ENCODE peak calls at places on chromosomes 13 and 19, in six cellular contexts. V is A549, D is gastrocnemius medialis, S is mucosa of descending colon, J is PC-9, F is IMR-90. M is an unnamed sample.

GRCh38 chr13:67515895-67516294 is 285.8 kb upstream of the PCDH9 start:
- DNase-seq in V (no peak), D (no peak), S (no peak), J (no peak), F (peak; percentile 75), M (peak; percentile 84)

GRCh38 chr19:29499921-29500590 is 25.7 kb upstream of the VSTM2B start:
- DNase-seq in V (no peak), D (no peak), S (peak; percentile 16), J (no peak), F (no peak), M (no peak)

GRCh38 chr19:6925801-6926751 is 38.7 kb downstream of the ADGRE1 start:
- DNase-seq in V (peak; percentile 84), D (no peak), S (no peak), J (no peak), F (no peak), M (no peak)

GRCh38 chr13:113119822-113120189 is 2.8 kb upstream of the F10 start:
- DNase-seq in V (no peak), D (no peak), S (no peak), J (no peak), F (no peak), M (no peak)

GRCh38 chr13:111359237-111359915 is 38.9 kb downstream of the TEX29 start:
- DNase-seq in V (no peak), D (no peak), S (no peak), J (no peak), F (peak; percentile 27), M (no peak)

GRCh38 chr13:31761951-31762350 is 22.6 kb downstream of the RXFP2 start:
- DNase-seq in V (no peak), D (no peak), S (no peak), J (no peak), F (peak; percentile 71), M (peak; percentile 45)

GRCh38 chr19:4053423-4054324 is 13.0 kb downstream of the ZBTB7A start:
- DNase-seq in V (no peak), D (no peak), S (peak; percentile 79), J (no peak), F (no peak), M (no peak)

GRCh38 chr13:97978661-97979450 is 25.4 kb downstream of the IPO5 start:
- DNase-seq in V (no peak), D (no peak), S (no peak), J (no peak), F (peak; percentile 28), M (peak; percentile 22)

GRCh38 chr13:51638497-51638871 is 54.2 kb downstream of the WDFY2 start:
- DNase-seq in V (no peak), D (no peak), S (no peak), J (no peak), F (no peak), M (peak; percentile 32)

GRCh38 chr19:7460562-7460966 is 28.3 kb downstream of the PEX11G start:
- DNase-seq in V (no peak), D (no peak), S (no peak), J (peak; percentile 92), F (peak; percentile 44), M (peak; percentile 90)

GRCh38 chr13:29428310-29428991 is 167.0 kb downstream of the SLC7A1 start:
- DNase-seq in V (no peak), D (no peak), S (no peak), J (no peak), F (no peak), M (peak; percentile 2)

GRCh38 chr13:103354189-103354588 is 288.0 kb upstream of the SLC10A2 start:
- DNase-seq in V (no peak), D (no peak), S (no peak), J (no peak), F (no peak), M (peak; percentile 10)

GRCh38 chr19:5324947-5325346 is 15.7 kb downstream of the PTPRS start:
- DNase-seq in V (no peak), D (no peak), S (no peak), J (no peak), F (no peak), M (no peak)

GRCh38 chr13:112690242-112690943 is 555 bp downstream of the ATP11A start:
- DNase-seq in V (no peak), D (no peak), S (peak; percentile 71), J (peak; percentile 34), F (peak; percentile 44), M (peak; percentile 36)

GRCh38 chr13:49649244-49649962 is 21.1 kb downstream of the ARL11 start:
- DNase-seq in V (peak; percentile 41), D (no peak), S (no peak), J (no peak), F (peak; percentile 68), M (peak; percentile 27)

GRCh38 chr13:40377783-40378182 is 288.7 kb downstream of the FOXO1 start:
- DNase-seq in V (no peak), D (peak; percentile 34), S (no peak), J (no peak), F (no peak), M (peak; percentile 75)

GRCh38 chr13:28494861-28495585 is at the start of gene FLT1:
- DNase-seq in V (no peak), D (peak; percentile 31), S (peak; percentile 40), J (no peak), F (peak; percentile 38), M (no peak)

GRCh38 chr13:106997219-106997618 is 429.3 kb upstream of the ARGLU1 start:
- DNase-seq in V (no peak), D (no peak), S (no peak), J (no peak), F (peak; percentile 17), M (no peak)

GRCh38 chr19:2423913-2424685 is 3.3 kb downstream of the TIMM13 start:
- DNase-seq in V (no peak), D (no peak), S (no peak), J (no peak), F (no peak), M (no peak)

GRCh38 chr19:10800488-10800887 is 35.5 kb downstream of the TMED1 start:
- DNase-seq in V (no peak), D (no peak), S (no peak), J (no peak), F (peak; percentile 16), M (no peak)

GRCh38 chr19:5016781-5017180 is 47.9 kb downstream of the KDM4B start:
- DNase-seq in V (no peak), D (no peak), S (no peak), J (no peak), F (no peak), M (no peak)

GRCh38 chr13:95217920-95218830 is 83.1 kb downstream of the ABCC4 start:
- DNase-seq in V (peak; percentile 15), D (no peak), S (no peak), J (no peak), F (no peak), M (no peak)

GRCh38 chr13:37747071-37747612 is 122.4 kb downstream of the TRPC4 start:
- DNase-seq in V (no peak), D (no peak), S (no peak), J (peak; percentile 29), F (peak; percentile 87), M (peak; percentile 81)

GRCh38 chr19:55111238-55111831 is 6.1 kb downstream of the PPP1R12C start:
- DNase-seq in V (no peak), D (no peak), S (no peak), J (no peak), F (no peak), M (no peak)

GRCh38 chr19:48715681-48716171 is 3.8 kb downstream of the MAMSTR start:
- DNase-seq in V (no peak), D (peak; percentile 32), S (peak; percentile 50), J (no peak), F (no peak), M (no peak)

GRCh38 chr13:41552031-41552430 is 94.7 kb downstream of the RGCC start:
- DNase-seq in V (no peak), D (no peak), S (no peak), J (no peak), F (no peak), M (no peak)

GRCh38 chr13:41558781-41559560 is 101.6 kb downstream of the RGCC start:
- DNase-seq in V (no peak), D (no peak), S (no peak), J (no peak), F (no peak), M (no peak)

GRCh38 chr13:41557719-41558118 is 100.4 kb downstream of the RGCC start:
- DNase-seq in V (no peak), D (no peak), S (no peak), J (no peak), F (no peak), M (no peak)

GRCh38 chr13:41554180-41554579 is 96.8 kb downstream of the RGCC start:
- DNase-seq in V (no peak), D (no peak), S (no peak), J (no peak), F (no peak), M (no peak)

DNA sequence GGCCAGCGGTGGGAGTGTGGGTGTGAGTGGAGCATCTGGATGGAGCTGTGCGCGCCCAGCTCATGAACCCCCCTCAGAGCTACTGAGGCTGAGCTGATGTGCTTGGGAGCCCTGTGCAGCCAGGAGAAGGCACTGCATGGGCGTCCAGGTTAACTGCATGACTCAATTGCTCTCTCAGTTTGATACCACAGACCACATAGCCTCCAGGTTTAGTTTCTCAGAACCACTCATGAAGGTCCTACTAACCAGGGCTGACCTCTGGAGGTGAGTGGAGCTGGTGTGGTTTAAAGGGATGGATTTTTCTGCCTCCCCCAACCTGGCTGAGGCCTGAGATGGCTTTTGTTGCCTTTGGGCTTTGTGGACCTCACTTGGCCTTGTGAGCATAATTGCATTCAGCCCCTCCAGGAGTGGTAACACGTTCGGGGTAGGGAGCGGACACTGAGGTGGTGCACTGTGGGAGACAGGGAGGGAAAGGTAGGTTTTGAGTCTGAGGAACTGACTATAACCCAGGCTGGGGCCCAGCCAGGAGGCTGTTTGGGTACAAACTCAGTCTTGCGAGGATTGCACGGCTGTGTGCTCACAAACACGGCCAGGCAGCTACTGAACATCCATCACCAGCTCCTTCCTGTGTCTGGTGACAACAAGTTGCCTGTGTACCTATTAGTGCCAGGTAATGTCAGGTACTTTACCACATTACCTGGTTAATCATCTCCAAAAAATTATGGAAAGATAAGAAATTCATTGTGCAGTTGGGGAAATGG is 97.5 kb downstream of the RGCC start:
- DNase-seq in V (no peak), D (no peak), S (no peak), J (no peak), F (no peak), M (no peak)
- H3K4me1 ChIP-seq in V (no peaks in the 10 kb centered on the region), D (no peaks in the 10 kb centered on the region), S (no peaks in the 10 kb centered on the region), J (no peaks in the 10 kb centered on the region), F (no peaks in the 10 kb centered on the region), M (no peaks in the 10 kb centered on the region)

DNA sequence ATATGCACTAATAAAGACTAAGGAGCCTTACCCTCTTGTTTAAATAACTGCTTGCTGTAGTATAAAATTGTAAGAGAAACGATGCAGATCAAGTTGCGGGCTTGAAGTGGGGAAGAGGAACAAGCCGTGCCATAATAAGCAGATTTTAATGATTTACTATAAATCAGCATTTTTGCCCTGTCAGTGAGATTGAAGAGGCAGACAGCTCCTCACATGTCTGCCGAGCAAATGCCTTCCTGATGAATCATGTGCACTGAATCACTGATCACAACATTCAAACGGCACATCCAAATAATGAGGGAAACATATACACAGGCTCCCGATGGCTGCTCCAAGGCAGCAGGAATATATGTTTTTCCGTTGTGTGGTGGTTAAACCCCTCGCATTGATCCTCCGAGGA is 282.9 kb downstream of the TSHZ3 start:
- DNase-seq in V (peak; percentile 64), D (no peak), S (no peak), J (no peak), F (peak; percentile 78), M (peak; percentile 51)
- H3K4me1 ChIP-seq in V (peaks cover 16% of the 10 kb centered on the region), D (no peaks in the 10 kb centered on the region), S (peaks cover 14% of the 10 kb centered on the region), J (no peaks in the 10 kb centered on the region), F (peaks cover 3% of the 10 kb centered on the region), M (peaks cover 7% of the 10 kb centered on the region)

GRCh38 chr19:1213391-1214286 is 8.1 kb downstream of the STK11 start:
- DNase-seq in V (no peak), D (peak; percentile 93), S (peak; percentile 75), J (no peak), F (peak; percentile 58), M (peak; percentile 67)
- H3K4me1 ChIP-seq in V (peaks cover 30% of the 10 kb centered on the region), D (peaks cover 96% of the 10 kb centered on the region), S (peaks cover 56% of the 10 kb centered on the region), J (peaks cover 31% of the 10 kb centered on the region), F (peaks cover 25% of the 10 kb centered on the region), M (peaks cover 49% of the 10 kb centered on the region)

GRCh38 chr19:18470153-18470552 is 32.2 kb upstream of the ISYNA1 start:
- DNase-seq in V (peak; percentile 37), D (no peak), S (no peak), J (no peak), F (no peak), M (no peak)
- H3K4me1 ChIP-seq in V (peaks cover 40% of the 10 kb centered on the region), D (peaks cover 83% of the 10 kb centered on the region), S (peaks cover 36% of the 10 kb centered on the region), J (peaks cover 5% of the 10 kb centered on the region), F (peaks cover 29% of the 10 kb centered on the region), M (peaks cover 9% of the 10 kb centered on the region)

M was measured in astrocyte.